ENCODE peak calls at places on chromosomes 3 and 15, in five cellular contexts. N is fibroblast of lung, P is lower lobe of right lung, W is RWPE2, L is GM23248. B is an unnamed sample. For H3K4me1, the result is how much of the 10 kb centered on the place peaks cover.

GRCh38 chr15:63599401-63600000 is 2.3 kb downstream of the FBXL22 start:
- DNase-seq in N (peak), L (peak), P (peak), W (no peak), B (peak)

GRCh38 chr3:72397586-72397985 is 450.7 kb downstream of the SHQ1 start:
- DNase-seq in L (no peak), N (no peak), P (no peak), W (no peak), B (no peak)

GRCh38 chr3:127454968-127455367 is 135.6 kb downstream of the TPRA1 start:
- DNase-seq in W (peak), N (no peak), L (no peak), P (no peak), B (no peak)

GRCh38 chr15:80977627-80978036 is 12.0 kb downstream of the MESD start:
- DNase-seq in W (no peak), L (peak), N (peak), P (peak), B (peak)

GRCh38 chr3:194537732-194538247 is 51.0 kb upstream of the ATP13A3 start:
- DNase-seq in L (peak), N (peak), W (no peak), P (no peak), B (peak)

GRCh38 chr3:46981932-46982471 is 2.5 kb downstream of the NBEAL2 start:
- DNase-seq in L (no peak), N (no peak), W (no peak), P (peak), B (no peak)

GRCh38 chr15:40103124-40103858 is 5.4 kb downstream of the BMF start:
- DNase-seq in W (peak), P (peak), N (peak), L (peak), B (peak)

GRCh38 chr3:149620291-149621020 is 37.4 kb downstream of the WWTR1 start:
- DNase-seq in L (peak), N (peak), P (no peak), W (no peak), B (no peak)

GRCh38 chr3:121467085-121467484 is 78.7 kb downstream of the POLQ start:
- DNase-seq in L (no peak), N (no peak), W (no peak), P (no peak), B (no peak)

GRCh38 chr3:42745291-42745745 is 27.7 kb downstream of the CCDC13 start:
- DNase-seq in N (no peak), L (no peak), W (no peak), P (no peak), B (no peak)

GRCh38 chr3:57234613-57235575 is 7.4 kb downstream of the APPL1 start:
- DNase-seq in W (no peak), N (no peak), L (no peak), P (no peak), B (no peak)

GRCh38 chr15:35118987-35119386 is 33.9 kb upstream of the NANOGP8 start:
- DNase-seq in P (no peak), L (no peak), W (no peak), N (no peak), B (no peak)

GRCh38 chr3:32335365-32336122 is 56.1 kb upstream of the CMTM7 start:
- DNase-seq in W (no peak), N (no peak), P (no peak), L (no peak), B (no peak)

GRCh38 chr3:66490214-66490613 is 10.6 kb downstream of the LRIG1 start:
- DNase-seq in N (peak), W (no peak), L (peak), P (no peak), B (peak)
- H3K4me3 ChIP-seq in N (no peak), W (no peak), L (no peak), P (peak), B (no peak)

GRCh38 chr3:13014755-13015285 is 58.4 kb downstream of the IQSEC1 start:
- DNase-seq in N (no peak), W (no peak), L (no peak), P (peak), B (no peak)

GRCh38 chr3:13015286-13016082 is 57.7 kb downstream of the IQSEC1 start:
- DNase-seq in P (peak), N (no peak), W (no peak), L (no peak), B (peak)

GRCh38 chr3:13016726-13017255 is 56.4 kb downstream of the IQSEC1 start:
- DNase-seq in L (no peak), P (no peak), N (no peak), W (no peak), B (no peak)

GRCh38 chr3:13017361-13018038 is 55.7 kb downstream of the IQSEC1 start:
- DNase-seq in L (no peak), W (no peak), N (no peak), P (peak), B (no peak)

DNA sequence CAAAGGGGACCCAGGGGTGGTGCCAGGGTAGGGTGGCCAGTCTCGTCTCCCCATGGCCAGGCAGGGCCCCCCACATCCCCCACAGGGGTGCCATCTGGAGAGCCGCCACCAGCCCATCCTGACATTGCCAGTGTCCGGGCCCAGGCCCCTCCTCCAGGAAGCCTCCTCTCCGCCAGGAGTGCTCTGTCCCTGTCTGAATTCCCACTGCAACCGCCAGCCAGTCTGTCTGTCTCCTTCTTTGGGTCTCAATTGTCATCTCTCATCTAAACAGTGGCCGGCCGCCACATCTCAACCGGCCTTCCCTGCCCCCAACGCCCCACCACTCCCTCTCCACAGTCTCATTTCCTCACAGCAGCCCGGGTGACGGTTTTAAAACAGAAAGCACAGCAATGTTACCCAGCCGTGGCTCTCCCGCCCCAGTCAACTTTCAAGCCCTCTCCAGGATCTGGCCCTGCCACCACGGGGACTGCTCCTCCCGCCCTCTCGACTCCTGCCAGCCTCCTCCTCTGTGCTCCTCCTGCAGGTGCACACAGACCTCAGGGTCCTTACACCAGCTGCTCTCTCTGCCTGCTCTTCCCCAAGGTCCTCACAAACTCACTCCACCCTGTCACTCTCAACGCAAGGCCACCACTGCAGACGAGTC is 57.0 kb downstream of the IQSEC1 start:
- DNase-seq in N (no peak), W (no peak), L (peak), P (peak), B (peak)
- H3K4me1 ChIP-seq in N (under half), W (under half), L (under half), P (half or more), B (under half)

DNA sequence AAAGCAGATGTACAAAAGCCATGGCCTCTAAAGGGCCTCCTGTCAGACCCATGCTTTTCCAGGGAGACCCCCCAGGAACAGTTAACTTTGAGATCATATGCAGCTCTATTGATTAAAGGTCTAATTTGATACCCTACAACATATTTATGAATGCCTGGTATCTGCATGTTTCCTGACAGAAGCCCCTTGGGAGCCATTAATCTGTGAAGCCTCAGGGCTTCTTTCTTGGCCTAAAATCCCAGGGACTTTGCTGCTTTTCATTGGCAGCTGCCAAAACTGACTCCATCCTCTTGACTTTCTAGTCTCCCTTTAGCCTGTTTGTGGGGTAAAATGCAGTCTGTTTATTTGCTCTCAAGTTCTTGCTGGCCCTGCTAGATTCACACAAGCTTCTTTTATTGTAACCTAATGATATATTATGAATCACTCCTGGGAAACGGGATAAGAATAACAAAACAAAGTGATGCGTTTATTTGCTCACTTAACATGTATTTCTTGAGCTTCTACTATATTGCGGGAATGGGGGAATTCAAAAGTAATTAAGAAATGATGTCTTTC is 257.0 kb downstream of the LSAMP start:
- DNase-seq in L (peak), N (peak), W (no peak), P (no peak), B (no peak)
- H3K4me3 ChIP-seq in L (no peak), N (no peak), W (no peak), P (no peak), B (no peak)

DNA sequence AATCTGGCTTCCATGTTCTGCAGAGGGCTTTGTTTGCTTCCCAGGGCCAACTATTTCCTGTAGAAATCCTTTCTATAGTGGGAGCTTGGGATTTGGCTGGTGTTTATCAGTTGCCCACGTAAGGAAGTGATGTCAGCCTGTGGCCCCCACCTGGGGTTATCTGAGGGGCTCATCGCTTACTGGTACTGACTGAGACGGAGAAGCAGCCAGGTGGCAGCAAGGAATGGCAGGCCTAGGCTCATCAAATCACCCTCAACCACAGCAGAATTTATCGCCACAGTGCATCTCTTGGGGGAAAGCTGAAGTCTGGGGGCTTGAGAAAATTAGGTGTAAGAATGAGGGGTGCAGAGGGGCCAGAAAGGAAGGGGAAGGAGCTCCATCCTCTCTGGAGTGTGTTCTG is 14.5 kb upstream of the CCR9 start:
- DNase-seq in N (no peak), L (no peak), W (no peak), P (no peak), B (no peak)
- H3K4me1 ChIP-seq in N (under half), L (under half), W (under half), P (under half), B (under half)

GRCh38 chr3:105867690-105868449 is 942 bp downstream of the CBLB start:
- DNase-seq in W (no peak), P (no peak), N (peak), L (peak), B (no peak)

GRCh38 chr3:105866656-105867653 is 1.9 kb downstream of the CBLB start:
- DNase-seq in L (peak), W (no peak), N (peak), P (no peak), B (no peak)

GRCh38 chr3:105863608-105864007 is 5.2 kb downstream of the CBLB start:
- DNase-seq in L (no peak), N (no peak), P (no peak), W (no peak), B (no peak)

GRCh38 chr3:105865867-105866350 is 2.9 kb downstream of the CBLB start:
- DNase-seq in N (no peak), W (no peak), P (no peak), L (peak), B (no peak)

DNA sequence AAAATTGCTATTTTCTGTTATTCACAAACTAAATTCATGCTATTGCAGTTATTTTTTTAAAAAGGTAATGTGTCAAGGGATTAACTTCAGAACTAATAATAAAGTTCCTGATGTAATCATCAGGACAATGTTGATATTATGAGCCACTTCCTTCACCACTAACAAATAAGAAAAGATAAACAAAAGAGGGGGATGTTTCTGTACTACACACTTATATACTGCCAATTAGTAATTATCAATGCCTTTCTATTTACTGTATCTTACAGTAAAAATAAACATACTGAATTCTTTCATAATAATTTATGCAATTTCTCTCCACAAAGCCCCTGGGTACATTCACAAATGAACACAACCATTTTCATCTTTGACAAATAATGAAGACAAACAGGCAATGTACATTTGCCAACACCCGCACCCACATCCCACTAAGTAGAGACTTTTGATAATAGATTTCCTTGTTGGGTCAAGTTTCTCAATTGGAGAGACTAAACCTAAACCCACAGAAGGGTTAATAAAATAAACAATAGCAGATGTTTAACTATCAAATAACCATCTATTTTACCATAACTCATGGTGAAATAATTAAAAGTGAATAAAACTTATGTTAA is 3.7 kb downstream of the CBLB start:
- DNase-seq in P (no peak), N (peak), L (no peak), W (no peak), B (no peak)
- H3K4me3 ChIP-seq in P (peak), N (no peak), L (peak), W (no peak), B (no peak)

GRCh38 chr15:43748376-43748775 is 2.1 kb downstream of the PDIA3 start:
- DNase-seq in L (peak), P (no peak), W (no peak), N (peak), B (no peak)
- H3K4me1 ChIP-seq in L (under half), P (half or more), W (under half), N (under half), B (under half)